ENCODE peak calls at places on chromosomes 4 and X, in nine cellular contexts. Q is central memory CD4-positive, alpha-beta T cell; D is amniotic stem cell; V is fibroblast of pulmonary artery; P is lung microvascular endothelial cell; K is occipital lobe; A is NAMALWA; I is stimulated activated CD4-positive, alpha-beta T cell treated with anti-CD3 and anti-CD28 coated beads, Interleukin-4, amount 100 ng/mL, for 24 hours; M is COR-L47. L is an unnamed sample.

GRCh38 chr4:153483432-153484418 is 17.6 kb downstream of the TMEM131L start:
- DNase-seq in Q (no peak), D (no peak), V (peak; percentile 39), P (peak; percentile 71), K (no peak), A (no peak), I (no peak), M (no peak), L (no peak)

GRCh38 chr4:158605393-158605792 is 66.3 kb downstream of the C4orf46 start:
- DNase-seq in Q (no peak), D (no peak), V (no peak), P (no peak), K (no peak), A (no peak), I (no peak), M (no peak), L (no peak)

GRCh38 chr4:139800082-139800481 is 134.5 kb downstream of the MGST2 start:
- DNase-seq in Q (no peak), D (no peak), V (no peak), P (no peak), K (no peak), A (no peak), I (no peak), M (no peak), L (no peak)

GRCh38 chr4:5883916-5884315 is 9.0 kb downstream of the CRMP1 start:
- DNase-seq in Q (no peak), D (no peak), V (no peak), P (no peak), K (no peak), A (no peak), I (no peak), M (no peak), L (no peak)

GRCh38 chrX:19512961-19513360 is 2.3 kb downstream of the MAP3K15 start:
- DNase-seq in Q (no peak), D (no peak), V (no peak), P (no peak), K (no peak), A (no peak), I (no peak), M (no peak), L (no peak)

GRCh38 chrX:13763489-13763888 is 28.9 kb downstream of the OFD1 start:
- DNase-seq in Q (no peak), D (no peak), V (no peak), P (peak; percentile 16), K (peak; percentile 11), A (no peak), I (no peak), M (peak; percentile 54), L (no peak)

GRCh38 chr4:65592089-65592488 is 78.2 kb downstream of the EPHA5 start:
- DNase-seq in Q (no peak), D (no peak), V (no peak), P (no peak), K (no peak), A (no peak), I (no peak), M (no peak), L (no peak)

GRCh38 chrX:18377802-18378201 is 23.3 kb upstream of the SCML2 start:
- DNase-seq in Q (peak; percentile 5), D (no peak), V (peak; percentile 32), P (peak; percentile 14), K (no peak), A (peak; percentile 50), I (peak; percentile 40), M (peak; percentile 16), L (no peak)

GRCh38 chr4:46975841-46976551 is 17.4 kb downstream of the GABRA4 start:
- DNase-seq in Q (no peak), D (no peak), V (peak; percentile 7), P (no peak), K (no peak), A (peak; percentile 23), I (no peak), M (no peak), L (no peak)

GRCh38 chr4:138938371-138938699 is 77.2 kb upstream of the NOCT start:
- DNase-seq in Q (no peak), D (peak; percentile 41), V (peak; percentile 74), P (peak; percentile 64), K (no peak), A (peak; percentile 66), I (no peak), M (peak; percentile 61), L (no peak)

GRCh38 chr4:138643827-138644226 is 371.8 kb upstream of the NOCT start:
- DNase-seq in Q (no peak), D (no peak), V (no peak), P (no peak), K (no peak), A (no peak), I (no peak), M (no peak), L (no peak)

GRCh38 chr4:33722254-33722653 is 2522.1 kb downstream of the ARAP2 start:
- DNase-seq in Q (no peak), D (no peak), V (peak; percentile 81), P (no peak), K (no peak), A (no peak), I (no peak), M (no peak), L (no peak)

GRCh38 chrX:13837290-13837745 is 20.4 kb upstream of the GPM6B start:
- DNase-seq in Q (no peak), D (no peak), V (no peak), P (no peak), K (peak; percentile 15), A (no peak), I (no peak), M (no peak), L (no peak)

GRCh38 chrX:153804621-153805020 is 10.2 kb downstream of the SSR4 start:
- DNase-seq in Q (no peak), D (no peak), V (no peak), P (no peak), K (no peak), A (no peak), I (no peak), M (no peak), L (no peak)

GRCh38 chrX:45623266-45623665 is 422.6 kb upstream of the DIPK2B start:
- DNase-seq in Q (no peak), D (peak; percentile 49), V (peak; percentile 75), P (peak; percentile 79), K (no peak), A (no peak), I (no peak), M (peak; percentile 0), L (peak; percentile 62)

GRCh38 chrX:66013195-66013816 is 26.6 kb downstream of the VSIG4 start:
- DNase-seq in Q (no peak), D (no peak), V (no peak), P (no peak), K (no peak), A (peak; percentile 6), I (no peak), M (no peak), L (no peak)

GRCh38 chr4:42371306-42372063 is 25.8 kb upstream of the SHISA3 start:
- DNase-seq in Q (no peak), D (no peak), V (peak; percentile 88), P (peak; percentile 82), K (no peak), A (peak; percentile 72), I (no peak), M (peak; percentile 28), L (peak; percentile 68)

GRCh38 chr4:160136021-160136420 is 1033.1 kb downstream of the RAPGEF2 start:
- DNase-seq in Q (no peak), D (no peak), V (no peak), P (no peak), K (no peak), A (no peak), I (no peak), M (no peak), L (no peak)

GRCh38 chr4:70705146-70705855 is 16.5 kb upstream of the RUFY3 start:
- DNase-seq in Q (peak; percentile 72), D (peak; percentile 36), V (peak; percentile 56), P (peak; percentile 63), K (peak; percentile 53), A (peak; percentile 85), I (peak; percentile 72), M (peak; percentile 33), L (no peak)

GRCh38 chr4:7693237-7693608 is 246.4 kb downstream of the AFAP1 start:
- DNase-seq in Q (no peak), D (no peak), V (no peak), P (no peak), K (no peak), A (no peak), I (no peak), M (no peak), L (no peak)

GRCh38 chrX:115345654-115346014 is 56.1 kb downstream of the LUZP4 start:
- DNase-seq in Q (no peak), D (no peak), V (peak; percentile 37), P (no peak), K (no peak), A (no peak), I (no peak), M (no peak), L (no peak)

GRCh38 chr4:8322794-8323704 is 53.5 kb downstream of the HTRA3 start:
- DNase-seq in Q (no peak), D (no peak), V (no peak), P (no peak), K (no peak), A (no peak), I (no peak), M (no peak), L (no peak)

GRCh38 chr4:183987987-183988392 is 82.9 kb downstream of the STOX2 start:
- DNase-seq in Q (no peak), D (no peak), V (peak; percentile 94), P (peak; percentile 82), K (peak; percentile 80), A (no peak), I (no peak), M (peak; percentile 51), L (peak; percentile 10)

GRCh38 chr4:40552536-40552935 is 77.1 kb downstream of the RBM47 start:
- DNase-seq in Q (no peak), D (no peak), V (no peak), P (no peak), K (no peak), A (no peak), I (no peak), M (no peak), L (no peak)

GRCh38 chr4:123524958-123525628 is 128.5 kb downstream of the SPRY1 start:
- DNase-seq in Q (no peak), D (no peak), V (no peak), P (no peak), K (no peak), A (no peak), I (no peak), M (no peak), L (no peak)

GRCh38 chr4:94766856-94767255 is 9.1 kb downstream of the BMPR1B start:
- DNase-seq in Q (no peak), D (peak; percentile 5), V (no peak), P (no peak), K (no peak), A (no peak), I (no peak), M (no peak), L (no peak)

GRCh38 chrX:114451397-114451796 is 132.5 kb upstream of the HTR2C start:
- DNase-seq in Q (no peak), D (no peak), V (no peak), P (no peak), K (no peak), A (no peak), I (no peak), M (no peak), L (no peak)

GRCh38 chr4:24763631-24764302 is 31.6 kb upstream of the SOD3 start:
- DNase-seq in Q (no peak), D (peak; percentile 31), V (peak; percentile 53), P (peak; percentile 3), K (no peak), A (no peak), I (no peak), M (no peak), L (no peak)

L was measured in glomerular endothelial cell.